ENCODE peak calls at places on chromosome 2, in eight cellular contexts. O, S, P, F, I, T, J and Q are unnamed samples.

GRCh38 chr2:72892506-72893173 is 5.4 kb downstream of the SPR start:
- DNase-seq in O (peak; percentile 84), S (peak; percentile 55), T (peak; percentile 79), P (no peak), I (no peak), J (peak; percentile 80), F (peak; percentile 75), Q (no peak)

GRCh38 chr2:17536416-17536815 is 4.1 kb upstream of the VSNL1 start:
- DNase-seq in T (no peak), I (no peak), J (no peak), P (no peak), F (no peak), S (no peak), O (no peak), Q (no peak)

GRCh38 chr2:160917850-160918249 is 242.4 kb upstream of the TANK start:
- DNase-seq in I (no peak), F (no peak), J (no peak), T (no peak), O (no peak), S (no peak), P (no peak), Q (no peak)

GRCh38 chr2:45585267-45585861 is 25.7 kb downstream of the SRBD1 start:
- DNase-seq in S (no peak), F (peak; percentile 54), I (peak; percentile 80), P (no peak), T (no peak), O (no peak), J (no peak), Q (no peak)

GRCh38 chr2:231680992-231681852 is 27.1 kb upstream of the PTMA start:
- DNase-seq in F (peak; percentile 77), P (no peak), O (peak; percentile 88), J (peak; percentile 84), I (peak; percentile 66), S (peak; percentile 91), T (peak; percentile 95), Q (no peak)

GRCh38 chr2:37415128-37415817 is 70.8 kb downstream of the QPCT start:
- DNase-seq in S (peak; percentile 28), P (no peak), F (no peak), I (no peak), O (no peak), T (no peak), J (no peak), Q (no peak)

GRCh38 chr2:31255911-31256571 is 22.1 kb downstream of the EHD3 start:
- DNase-seq in I (no peak), P (no peak), T (no peak), S (no peak), F (no peak), O (no peak), J (no peak), Q (no peak)

GRCh38 chr2:182319556-182319955 is 107.3 kb downstream of the PDE1A start:
- DNase-seq in I (no peak), F (no peak), S (no peak), J (no peak), O (no peak), P (no peak), T (no peak), Q (no peak)

GRCh38 chr2:234291765-234292204 is 205.1 kb downstream of the ARL4C start:
- DNase-seq in S (no peak), O (no peak), J (no peak), I (no peak), T (no peak), P (no peak), F (no peak), Q (peak; percentile 85)

GRCh38 chr2:188303363-188304031 is 11.8 kb downstream of the GULP1 start:
- DNase-seq in J (no peak), I (no peak), F (no peak), S (no peak), O (no peak), P (no peak), T (no peak), Q (no peak)

GRCh38 chr2:3801506-3801905 is 98.1 kb downstream of the DCDC2C start:
- DNase-seq in J (no peak), O (no peak), I (no peak), F (no peak), S (no peak), T (no peak), P (no peak), Q (no peak)

GRCh38 chr2:109531221-109531620 is 82.5 kb downstream of the SEPTIN10 start:
- DNase-seq in T (no peak), I (no peak), P (no peak), O (no peak), S (no peak), F (peak; percentile 8), J (no peak), Q (no peak)

GRCh38 chr2:88136817-88137216 is 9.0 kb upstream of the FABP1 start:
- DNase-seq in O (no peak), F (no peak), J (no peak), I (no peak), P (no peak), T (no peak), S (no peak), Q (no peak)

GRCh38 chr2:25419678-25420242 is 78.0 kb upstream of the DNMT3A start:
- DNase-seq in F (no peak), J (no peak), I (no peak), P (no peak), O (no peak), S (no peak), T (no peak), Q (no peak)

GRCh38 chr2:11932053-11932512 is 185.7 kb downstream of the LPIN1 start:
- DNase-seq in J (no peak), O (no peak), P (peak; percentile 42), F (no peak), I (no peak), S (no peak), T (no peak), Q (no peak)

GRCh38 chr2:60365556-60365955 is 187.9 kb downstream of the BCL11A start:
- DNase-seq in P (no peak), F (no peak), I (no peak), J (no peak), S (no peak), O (no peak), T (no peak), Q (no peak)

GRCh38 chr2:181312515-181312927 is 144.7 kb upstream of the ITGA4 start:
- DNase-seq in F (no peak), T (no peak), O (no peak), J (no peak), S (no peak), I (no peak), P (no peak), Q (no peak)

GRCh38 chr2:23545391-23545790 is 160.4 kb downstream of the KLHL29 start:
- DNase-seq in O (no peak), J (no peak), T (no peak), F (no peak), P (no peak), S (no peak), I (no peak), Q (no peak)
- TF ChIP-seq CTCF in O (no peak), J (no peak), T (peak; percentile 32), F (no peak), P (no peak), S (no peak), I (no peak), Q (no peak)

GRCh38 chr2:39494784-39495251 is 57.7 kb upstream of the MAP4K3 start:
- DNase-seq in J (no peak), I (no peak), F (no peak), T (no peak), P (no peak), S (no peak), O (no peak), Q (no peak)

GRCh38 chr2:39490586-39490985 is 53.5 kb upstream of the MAP4K3 start:
- DNase-seq in F (no peak), S (no peak), J (no peak), I (no peak), P (no peak), O (no peak), T (no peak), Q (no peak)

GRCh38 chr2:39492701-39493100 is 55.6 kb upstream of the MAP4K3 start:
- DNase-seq in F (no peak), S (no peak), I (no peak), T (no peak), J (no peak), O (no peak), P (no peak), Q (no peak)

GRCh38 chr2:39491653-39492052 is 54.6 kb upstream of the MAP4K3 start:
- DNase-seq in S (no peak), J (no peak), O (no peak), I (no peak), T (no peak), P (no peak), F (no peak), Q (no peak)

DNA sequence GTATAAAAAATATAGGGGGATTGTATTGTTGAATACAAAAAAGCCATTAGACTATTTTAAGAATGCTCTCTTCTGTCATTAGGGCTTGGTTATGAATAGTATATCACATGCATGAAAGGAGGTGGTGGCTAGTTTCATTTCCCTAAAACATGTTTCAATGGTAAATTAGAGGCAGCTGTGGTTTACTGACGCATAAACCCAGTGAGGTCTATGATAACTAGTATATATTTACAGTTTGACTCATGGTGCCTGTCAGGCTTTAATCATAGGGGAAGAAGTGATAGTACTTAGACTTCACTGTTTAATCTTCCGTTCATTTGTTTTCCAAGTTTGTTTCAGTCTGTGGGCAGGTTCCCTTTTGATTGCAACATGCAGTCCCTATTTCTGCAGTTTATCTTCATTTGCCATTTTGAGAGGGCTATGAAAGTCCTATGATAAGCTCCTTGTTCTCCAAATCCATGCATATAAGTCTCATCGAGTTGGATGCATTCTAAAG is 55.1 kb upstream of the MAP4K3 start:
- DNase-seq in S (no peak), I (no peak), O (no peak), P (no peak), F (no peak), J (no peak), T (no peak), Q (no peak)
- H3K4me3 ChIP-seq in S (no peak overlapping the region), I (no peak overlapping the region), O (no peak overlapping the region), P (no peak overlapping the region), F (no peak overlapping the region), J (no peak overlapping the region), T (no peak overlapping the region), Q (no peak overlapping the region)

DNA sequence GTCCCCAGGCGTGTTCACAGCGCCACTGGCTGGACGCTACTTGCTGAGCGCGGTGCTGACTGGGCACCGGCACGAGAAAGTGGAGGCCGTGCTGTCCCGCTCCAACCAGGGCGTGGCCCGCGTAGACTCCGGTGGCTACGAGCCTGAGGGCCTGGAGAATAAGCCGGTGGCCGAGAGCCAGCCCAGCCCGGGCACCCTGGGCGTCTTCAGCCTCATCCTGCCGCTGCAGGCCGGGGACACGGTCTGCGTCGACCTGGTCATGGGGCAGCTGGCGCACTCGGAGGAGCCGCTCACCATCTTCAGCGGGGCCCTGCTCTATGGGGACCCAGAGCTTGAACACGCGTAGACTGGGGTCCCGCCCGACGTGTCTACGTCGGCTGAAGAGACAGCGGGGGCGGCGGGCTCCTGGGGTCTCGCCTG is 892 bp upstream of the KHK start:
- DNase-seq in S (peak; percentile 53), I (peak; percentile 64), O (peak; percentile 86), P (no peak), T (peak; percentile 94), J (peak; percentile 73), F (peak; percentile 88), Q (peak; percentile 69)
- TF ChIP-seq POLR2A in S (no peak), I (no peak), O (no peak), P (no peak), T (no peak), J (no peak), F (no peak), Q (no peak)

DNA sequence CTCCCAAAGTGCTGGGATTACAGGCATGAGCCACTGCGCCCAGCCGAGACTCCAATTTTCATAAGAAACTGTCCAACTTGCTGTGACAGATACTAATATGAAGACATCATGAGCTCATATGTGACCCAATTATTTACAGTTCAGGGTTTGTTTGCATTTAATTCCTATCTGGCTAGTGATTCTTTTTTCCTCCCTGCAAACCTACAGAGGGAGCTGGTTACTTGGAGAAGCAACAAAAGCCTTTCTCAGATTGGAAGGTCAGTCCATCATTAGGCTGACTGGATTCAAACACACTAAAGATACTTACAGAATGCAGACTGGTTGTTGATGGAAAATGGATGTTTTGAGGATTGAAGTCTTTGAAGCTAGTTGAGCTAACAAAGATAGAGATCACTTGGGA is 176.4 kb downstream of the ANKRD44 start:
- DNase-seq in I (no peak), O (no peak), F (no peak), J (no peak), P (no peak), T (no peak), S (no peak), Q (no peak)
- TF ChIP-seq CTCF in I (no peak), O (peak; percentile 35), F (no peak), J (no peak), P (no peak), T (no peak), S (no peak), Q (no peak)